ENCODE peak calls at places on chromosomes 1 and 21, in four cellular contexts. S is T47D; F is pancreas; Q is stimulated activated CD8-positive, alpha-beta memory T cell treated with anti-CD3 and anti-CD28 coated beads, Interleukin-7, amount 100 ng/mL, for 1 hour. I is an unnamed sample.
A peak's percentile ranks its signal among the peaks of the same experiment; 100 is the strongest.

GRCh38 chr1:56477164-56478111 is 101.9 kb downstream of the PLPP3 start:
- DNase-seq in F (peak; percentile 61), S (peak; percentile 26), Q (no peak), I (no peak)

GRCh38 chr1:29744684-29745490 is 508.6 kb downstream of the PTPRU start:
- DNase-seq in Q (no peak), S (no peak), F (no peak), I (no peak)

GRCh38 chr1:17520041-17520440 is 19.5 kb upstream of the ARHGEF10L start:
- DNase-seq in F (peak; percentile 64), Q (no peak), S (peak; percentile 74), I (no peak)

GRCh38 chr21:39153373-39153772 is 29.9 kb downstream of the PSMG1 start:
- DNase-seq in Q (no peak), F (no peak), S (no peak), I (no peak)

GRCh38 chr1:17935230-17935629 is 172.4 kb upstream of the IGSF21 start:
- DNase-seq in S (no peak), Q (no peak), F (no peak), I (no peak)

GRCh38 chr1:54716299-54717047 is 812 bp downstream of the TTC4 start:
- DNase-seq in F (no peak), S (no peak), Q (no peak), I (no peak)

GRCh38 chr1:163980391-163980790 is 578.6 kb upstream of the PBX1 start:
- DNase-seq in F (no peak), S (no peak), Q (no peak), I (no peak)

GRCh38 chr1:216847385-216848036 is 124.3 kb upstream of the ESRRG start:
- DNase-seq in F (no peak), S (no peak), Q (no peak), I (no peak)

GRCh38 chr21:15363921-15364320 is 299.1 kb upstream of the NRIP1 start:
- DNase-seq in F (no peak), S (no peak), Q (no peak), I (no peak)

GRCh38 chr1:52751589-52752306 is 25.5 kb downstream of the ZYG11B start:
- DNase-seq in S (no peak), F (no peak), Q (no peak), I (no peak)